ENCODE peak calls at places on chromosomes 7 and 10, in five cellular contexts. Y is KG1, J is sciatic nerve, G is brain microvascular endothelial cell, F is GM20000. L is an unnamed sample.

GRCh38 chr10:102434251-102434913 is 2.0 kb upstream of the CUEDC2 start:
- DNase-seq in Y (peak), J (no peak), G (no peak), F (no peak), L (no peak)

GRCh38 chr7:92717982-92718716 is 118.2 kb downstream of the CDK6 start:
- DNase-seq in Y (no peak), J (peak), G (peak), F (peak), L (no peak)

GRCh38 chr10:122577311-122577885 is 16.8 kb downstream of the DMBT1 start:
- DNase-seq in Y (no peak), J (no peak), G (no peak), F (no peak), L (no peak)

GRCh38 chr10:123157210-123157609 is 3.0 kb downstream of the BUB3 start:
- DNase-seq in Y (no peak), J (no peak), G (peak), F (no peak), L (no peak)

GRCh38 chr7:135602304-135602703 is 44.6 kb downstream of the NUP205 start:
- DNase-seq in Y (no peak), J (no peak), G (no peak), F (no peak), L (no peak)

GRCh38 chr10:77409697-77410471 is 227.7 kb downstream of the KCNMA1 start:
- DNase-seq in Y (no peak), J (no peak), G (no peak), F (no peak), L (no peak)

GRCh38 chr7:119545118-119545517 is 727.9 kb upstream of the KCND2 start:
- DNase-seq in Y (no peak), J (no peak), G (peak), F (no peak), L (no peak)

GRCh38 chr7:129308047-129308446 is 83.2 kb downstream of the AHCYL2 start:
- DNase-seq in Y (no peak), J (no peak), G (no peak), F (no peak), L (no peak)

L was measured in SK-N-DZ.